ENCODE peak calls at places on chromosomes 1 and 21, in six cellular contexts. One of them, this sample, is unnamed.

GRCh38 chr1:151816964-151817730 is 11.9 kb upstream of the LINGO4 start:
- DNase-seq in right cardiac atrium: no peak
- DNase-seq in choroid plexus epithelial cell: no peak
- DNase-seq in T1000: no peak
- DNase-seq in CD4-positive, alpha-beta T cell: no peak
- DNase-seq in HT1080: no peak
- DNase-seq in this sample: no peak

GRCh38 chr1:14215151-14215550 is 383.3 kb upstream of the KAZN start:
- DNase-seq in right cardiac atrium: no peak
- DNase-seq in choroid plexus epithelial cell: no peak
- DNase-seq in T1000: no peak
- DNase-seq in CD4-positive, alpha-beta T cell: no peak
- DNase-seq in HT1080: no peak
- DNase-seq in this sample: no peak

GRCh38 chr1:25700626-25701025 is 84.0 kb downstream of the MAN1C1 start:
- DNase-seq in right cardiac atrium: peak
- DNase-seq in choroid plexus epithelial cell: no peak
- DNase-seq in T1000: no peak
- DNase-seq in CD4-positive, alpha-beta T cell: no peak
- DNase-seq in HT1080: no peak
- DNase-seq in this sample: no peak

GRCh38 chr1:34984435-34985062 is 598 bp downstream of the TMEM35B start:
- DNase-seq in right cardiac atrium: peak
- DNase-seq in choroid plexus epithelial cell: peak
- DNase-seq in T1000: peak
- DNase-seq in CD4-positive, alpha-beta T cell: no peak
- DNase-seq in HT1080: peak
- DNase-seq in this sample: peak

GRCh38 chr1:201170533-201171062 is 16.3 kb upstream of the TMEM9 start:
- DNase-seq in right cardiac atrium: peak
- DNase-seq in choroid plexus epithelial cell: peak
- DNase-seq in T1000: peak
- DNase-seq in CD4-positive, alpha-beta T cell: peak
- DNase-seq in HT1080: peak
- DNase-seq in this sample: peak

GRCh38 chr1:113552244-113552643 is 161.9 kb downstream of the MAGI3 start:
- DNase-seq in right cardiac atrium: no peak
- DNase-seq in choroid plexus epithelial cell: peak
- DNase-seq in T1000: no peak
- DNase-seq in CD4-positive, alpha-beta T cell: no peak
- DNase-seq in HT1080: no peak
- DNase-seq in this sample: no peak

GRCh38 chr1:164765557-164765956 is 206.6 kb downstream of the PBX1 start:
- DNase-seq in right cardiac atrium: no peak
- DNase-seq in choroid plexus epithelial cell: peak
- DNase-seq in T1000: no peak
- DNase-seq in CD4-positive, alpha-beta T cell: no peak
- DNase-seq in HT1080: peak
- DNase-seq in this sample: no peak

GRCh38 chr1:5333326-5333725 is 658.9 kb downstream of the NPHP4 start:
- DNase-seq in right cardiac atrium: no peak
- DNase-seq in choroid plexus epithelial cell: no peak
- DNase-seq in T1000: no peak
- DNase-seq in CD4-positive, alpha-beta T cell: no peak
- DNase-seq in HT1080: peak
- DNase-seq in this sample: no peak

GRCh38 chr1:67832737-67833594 is at the start of gene GNG12:
- DNase-seq in right cardiac atrium: peak
- DNase-seq in choroid plexus epithelial cell: peak
- DNase-seq in T1000: peak
- DNase-seq in CD4-positive, alpha-beta T cell: no peak
- DNase-seq in HT1080: peak
- DNase-seq in this sample: peak

GRCh38 chr1:9957726-9958125 is 14.5 kb downstream of the NMNAT1 start:
- DNase-seq in right cardiac atrium: no peak
- DNase-seq in choroid plexus epithelial cell: no peak
- DNase-seq in T1000: no peak
- DNase-seq in CD4-positive, alpha-beta T cell: no peak
- DNase-seq in HT1080: no peak
- DNase-seq in this sample: no peak

GRCh38 chr1:206931709-206932108 is 10.0 kb upstream of the FCMR start:
- DNase-seq in right cardiac atrium: no peak
- DNase-seq in choroid plexus epithelial cell: no peak
- DNase-seq in T1000: no peak
- DNase-seq in CD4-positive, alpha-beta T cell: no peak
- DNase-seq in HT1080: no peak
- DNase-seq in this sample: no peak

GRCh38 chr1:41672173-41672572 is 187.7 kb upstream of the EDN2 start:
- DNase-seq in right cardiac atrium: peak
- DNase-seq in choroid plexus epithelial cell: peak
- DNase-seq in T1000: peak
- DNase-seq in CD4-positive, alpha-beta T cell: no peak
- DNase-seq in HT1080: peak
- DNase-seq in this sample: peak

GRCh38 chr21:26850116-26850643 is 5.0 kb upstream of the ADAMTS1 start:
- DNase-seq in right cardiac atrium: no peak
- DNase-seq in choroid plexus epithelial cell: peak
- DNase-seq in T1000: no peak
- DNase-seq in CD4-positive, alpha-beta T cell: no peak
- DNase-seq in HT1080: peak
- DNase-seq in this sample: no peak